ENCODE peak calls at places on chromosomes 4 and X, in four cellular contexts. O is body of pancreas, G is GM12878, M is HCT116. V is an unnamed sample.

GRCh38 chrX:137044893-137045292 is 11.1 kb upstream of the GPR101 start:
- DNase-seq in O (no peak), G (no peak), M (no peak), V (no peak)

GRCh38 chr4:20283039-20283438 is 31.3 kb downstream of the SLIT2 start:
- DNase-seq in O (no peak), G (no peak), M (no peak), V (no peak)

GRCh38 chr4:86033171-86033570 is 326.7 kb downstream of the MAPK10 start:
- DNase-seq in O (no peak), G (no peak), M (no peak), V (no peak)

GRCh38 chr4:66554844-66555243 is 884.6 kb upstream of the EPHA5 start:
- DNase-seq in O (no peak), G (no peak), M (no peak), V (no peak)

GRCh38 chr4:129515356-129515755 is 419.4 kb downstream of the C4orf33 start:
- DNase-seq in O (no peak), G (no peak), M (no peak), V (no peak)

GRCh38 chr4:73451978-73452747 is 16.1 kb downstream of the AFP start:
- DNase-seq in O (no peak), G (no peak), M (no peak), V (no peak)

GRCh38 chrX:72131317-72132294 is at the start of gene RTL5:
- DNase-seq in O (peak), G (no peak), M (peak), V (peak)

GRCh38 chrX:1754077-1754476 is 139.2 kb downstream of the ASMT start:
- DNase-seq in O (no peak), G (no peak), M (no peak), V (no peak)

GRCh38 chrX:20665441-20665840 is 398.7 kb upstream of the RPS6KA3 start:
- DNase-seq in O (no peak), G (no peak), M (no peak), V (no peak)

GRCh38 chrX:16786791-16787735 is 797 bp downstream of the TXLNG start:
- DNase-seq in O (peak), G (no peak), M (no peak), V (peak)

GRCh38 chr4:88735554-88735953 is 37.9 kb upstream of the NAP1L5 start:
- DNase-seq in O (no peak), G (no peak), M (no peak), V (no peak)
- TF ChIP-seq POLR2A in O (no peak), G (no peak), M (no peak), V (no peak)

GRCh38 chr4:77194989-77195388 is 38.0 kb downstream of the CCNG2 start:
- DNase-seq in O (no peak), G (no peak), M (no peak), V (no peak)

GRCh38 chr4:77196866-77197265 is 39.9 kb downstream of the CCNG2 start:
- DNase-seq in O (no peak), G (peak), M (no peak), V (no peak)

GRCh38 chr4:77194366-77194765 is 37.4 kb downstream of the CCNG2 start:
- DNase-seq in O (no peak), G (no peak), M (no peak), V (no peak)

GRCh38 chr4:77193046-77193445 is 36.0 kb downstream of the CCNG2 start:
- DNase-seq in O (no peak), G (no peak), M (no peak), V (no peak)

GRCh38 chr4:77193511-77194236 is 36.7 kb downstream of the CCNG2 start:
- DNase-seq in O (no peak), G (peak), M (no peak), V (peak)
- TF ChIP-seq POLR2A in O (peak), G (peak), M (no peak), V (peak)

DNA sequence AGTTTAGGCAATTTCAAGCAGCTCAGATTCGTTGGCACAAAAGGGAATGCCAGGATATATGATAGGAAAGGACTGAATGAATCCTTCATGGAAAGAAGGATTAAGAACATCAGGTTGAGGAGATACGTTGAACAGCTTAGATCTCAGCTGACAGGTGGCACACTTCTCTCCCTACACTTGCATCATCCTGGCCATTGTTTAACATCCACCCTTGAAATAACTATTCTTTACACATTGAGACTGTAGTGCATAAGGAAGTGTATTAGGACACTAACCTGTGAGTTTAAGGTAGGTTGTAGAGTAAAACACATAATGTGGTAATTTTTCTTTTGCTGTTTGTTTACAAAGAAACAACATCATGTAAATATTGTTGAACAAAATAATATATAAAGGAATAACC is 69.8 kb upstream of the RASGEF1B start:
- DNase-seq in O (no peak), G (no peak), M (no peak), V (no peak)
- TF ChIP-seq POLR2A in O (no peak), G (no peak), M (no peak), V (no peak)

GRCh38 chr4:185395255-185395955 is at the start of gene LRP2BP:
- DNase-seq in O (no peak), G (peak), M (no peak), V (peak)

GRCh38 chr4:185395956-185396723 is 416 bp upstream of the LRP2BP start:
- DNase-seq in O (peak), G (peak), M (peak), V (peak)

GRCh38 chr4:185398618-185399017 is 2.0 kb downstream of the ANKRD37 start:
- DNase-seq in O (no peak), G (no peak), M (no peak), V (no peak)

GRCh38 chr4:185394568-185395254 is 1.0 kb downstream of the LRP2BP start:
- DNase-seq in O (no peak), G (no peak), M (no peak), V (no peak)

GRCh38 chr4:185396724-185397402 is at the start of gene ANKRD37:
- DNase-seq in O (peak), G (no peak), M (no peak), V (peak)
- TF ChIP-seq POLR2A in O (peak), G (peak), M (no peak), V (no peak)

GRCh38 chrX:283115-283845 is 2.1 kb downstream of the PLCXD1 start:
- DNase-seq in O (peak), G (peak), M (peak), V (no peak)
- TF ChIP-seq POLR2A in O (peak), G (peak), M (no peak), V (peak)

GRCh38 chr4:109733728-109734127 is 3.9 kb upstream of the PLA2G12A start:
- DNase-seq in O (no peak), G (no peak), M (no peak), V (peak)

GRCh38 chr4:109730294-109731051 is 603 bp upstream of the PLA2G12A start:
- DNase-seq in O (peak), G (peak), M (no peak), V (peak)

GRCh38 chr4:109738104-109738872 is 8.4 kb upstream of the PLA2G12A start:
- DNase-seq in O (no peak), G (no peak), M (no peak), V (no peak)

GRCh38 chr4:109739547-109739946 is 9.7 kb upstream of the PLA2G12A start:
- DNase-seq in O (no peak), G (no peak), M (no peak), V (no peak)

GRCh38 chr4:109735566-109736454 is 5.9 kb upstream of the PLA2G12A start:
- DNase-seq in O (peak), G (no peak), M (no peak), V (no peak)
- TF ChIP-seq POLR2A in O (no peak), G (no peak), M (no peak), V (no peak)

GRCh38 chr4:10075158-10075863 is 41.3 kb downstream of the WDR1 start:
- DNase-seq in O (peak), G (no peak), M (no peak), V (no peak)

GRCh38 chr4:10072420-10073017 is 44.1 kb downstream of the WDR1 start:
- DNase-seq in O (no peak), G (no peak), M (no peak), V (no peak)

GRCh38 chr4:10075953-10076391 is 40.6 kb downstream of the WDR1 start:
- DNase-seq in O (peak), G (no peak), M (no peak), V (no peak)

GRCh38 chr4:10074076-10074766 is 42.4 kb downstream of the WDR1 start:
- DNase-seq in O (no peak), G (no peak), M (no peak), V (no peak)

DNA sequence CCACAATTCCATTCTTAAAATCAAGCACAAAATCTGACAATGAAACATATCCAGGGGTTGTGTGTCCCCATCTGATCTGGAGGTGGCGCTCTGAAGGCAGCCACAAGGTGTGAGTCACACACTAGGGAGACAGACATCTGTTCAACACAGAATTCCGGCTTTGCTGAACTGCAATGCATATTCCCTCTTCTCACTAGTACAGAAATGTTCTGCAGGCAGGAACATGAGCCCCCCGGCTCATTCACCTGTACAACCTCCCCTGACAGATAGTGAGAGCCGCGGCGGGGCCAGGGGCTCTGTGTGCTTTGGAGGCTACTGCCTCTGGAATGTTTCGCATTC is 41.9 kb downstream of the WDR1 start:
- DNase-seq in O (no peak), G (no peak), M (no peak), V (no peak)
- TF ChIP-seq POLR2A in O (no peak), G (peak), M (no peak), V (no peak)

GRCh38 chr4:8440491-8441311 is at the start of the genes ACOX3 and TRMT44:
- DNase-seq in O (peak), G (peak), M (peak), V (peak)
- TF ChIP-seq POLR2A in O (peak), G (peak), M (peak), V (peak)

GRCh38 chr4:76293705-76294274 is 12.7 kb upstream of the STBD1 start:
- DNase-seq in O (no peak), G (no peak), M (no peak), V (no peak)
- TF ChIP-seq POLR2A in O (no peak), G (no peak), M (no peak), V (no peak)

GRCh38 chr4:15002659-15003440 is 569 bp downstream of the CPEB2 start:
- DNase-seq in O (peak), G (peak), M (no peak), V (peak)
- TF ChIP-seq POLR2A in O (peak), G (peak), M (no peak), V (peak)

V was measured in erythroblast.